ENCODE peak calls at places on chromosomes 16 and 17, in five cellular contexts. P is GM12865; R is brain microvascular endothelial cell; S is CD4-positive, alpha-beta T cell; B is NB4. A is an unnamed sample.

GRCh38 chr16:847681-848445 is 47.3 kb upstream of the GNG13 start:
- DNase-seq in P (no peak), R (no peak), S (no peak), B (no peak), A (no peak)

GRCh38 chr16:11700264-11701029 is 32.2 kb downstream of the SNN start:
- DNase-seq in P (no peak), R (no peak), S (no peak), B (peak), A (no peak)

GRCh38 chr17:63881935-63882601 is at the start of gene GH2:
- DNase-seq in P (peak), R (peak), S (peak), B (peak), A (peak)

GRCh38 chr17:29131814-29132682 is 48.1 kb downstream of the MYO18A start:
- DNase-seq in P (no peak), R (no peak), S (no peak), B (peak), A (no peak)

GRCh38 chr16:85136705-85137322 is 24.5 kb upstream of the CIBAR2 start:
- DNase-seq in P (peak), R (no peak), S (no peak), B (no peak), A (no peak)

GRCh38 chr17:12421646-12422306 is 243.9 kb upstream of the MYOCD start:
- DNase-seq in P (peak), R (no peak), S (no peak), B (peak), A (peak)

GRCh38 chr17:61179316-61179715 is 220.3 kb upstream of the TBX2 start:
- DNase-seq in P (no peak), R (no peak), S (no peak), B (no peak), A (no peak)

GRCh38 chr17:70804161-70804560 is 634.8 kb downstream of the KCNJ2 start:
- DNase-seq in P (no peak), R (no peak), S (no peak), B (no peak), A (no peak)

GRCh38 chr17:64115871-64116534 is 13.9 kb downstream of the ERN1 start:
- DNase-seq in P (no peak), R (peak), S (no peak), B (peak), A (no peak)

GRCh38 chr16:86200722-86201121 is 301.8 kb downstream of the IRF8 start:
- DNase-seq in P (no peak), R (no peak), S (no peak), B (no peak), A (no peak)

GRCh38 chr17:44248220-44248529 is 19.8 kb downstream of the SLC4A1 start:
- DNase-seq in P (no peak), R (no peak), S (no peak), B (no peak), A (no peak)

GRCh38 chr17:42565523-42566214 is 1.2 kb upstream of the MLX start:
- DNase-seq in P (no peak), R (no peak), S (no peak), B (no peak), A (no peak)

GRCh38 chr17:35540589-35541404 is 3.3 kb upstream of the SLFN12L start:
- DNase-seq in P (peak), R (peak), S (peak), B (peak), A (no peak)

GRCh38 chr17:32909787-32910369 is 18.1 kb upstream of the TMEM98 start:
- DNase-seq in P (peak), R (peak), S (no peak), B (peak), A (peak)

GRCh38 chr17:79034931-79035485 is 11.0 kb downstream of the C1QTNF1 start:
- DNase-seq in P (no peak), R (no peak), S (no peak), B (no peak), A (no peak)

GRCh38 chr16:59737274-59737673 is 1003.2 kb upstream of the GOT2 start:
- DNase-seq in P (no peak), R (no peak), S (no peak), B (no peak), A (no peak)

GRCh38 chr17:31918701-31919128 is 17.2 kb upstream of the UTP6 start:
- DNase-seq in P (no peak), R (no peak), S (no peak), B (no peak), A (no peak)

GRCh38 chr17:58532555-58532951 is 18.1 kb upstream of the MTMR4 start:
- DNase-seq in P (no peak), R (no peak), S (no peak), B (no peak), A (no peak)

GRCh38 chr16:30748634-30749445 is 615 bp downstream of the PHKG2 start:
- DNase-seq in P (peak), R (peak), S (no peak), B (peak), A (peak)

GRCh38 chr16:74561626-74562025 is 45.3 kb downstream of the GLG1 start:
- DNase-seq in P (no peak), R (no peak), S (no peak), B (no peak), A (no peak)

GRCh38 chr16:30651124-30652004 is 604 bp downstream of the PRR14 start:
- DNase-seq in P (peak), R (peak), S (peak), B (peak), A (peak)

GRCh38 chr17:4690745-4691144 is 13.2 kb downstream of the PELP1 start:
- DNase-seq in P (no peak), R (no peak), S (no peak), B (no peak), A (no peak)

GRCh38 chr17:45091778-45092425 is 30.8 kb downstream of the NMT1 start:
- DNase-seq in P (no peak), R (no peak), S (no peak), B (no peak), A (no peak)

GRCh38 chr17:69300222-69300621 is 26.7 kb downstream of the ABCA5 start:
- DNase-seq in P (no peak), R (no peak), S (no peak), B (peak), A (no peak)

GRCh38 chr16:51845586-51845985 is 694.5 kb upstream of the SALL1 start:
- DNase-seq in P (no peak), R (no peak), S (no peak), B (no peak), A (no peak)

GRCh38 chr17:12721581-12721980 is 55.9 kb downstream of the MYOCD start:
- DNase-seq in P (no peak), R (no peak), S (no peak), B (no peak), A (no peak)

GRCh38 chr16:1336619-1337018 is 3.2 kb downstream of the BAIAP3 start:
- DNase-seq in P (no peak), R (no peak), S (no peak), B (no peak), A (no peak)

GRCh38 chr17:49106366-49107210 is 26.0 kb upstream of the B4GALNT2 start:
- DNase-seq in P (no peak), R (peak), S (no peak), B (no peak), A (no peak)

GRCh38 chr17:49110504-49110903 is 22.1 kb upstream of the B4GALNT2 start:
- DNase-seq in P (no peak), R (no peak), S (no peak), B (no peak), A (no peak)

GRCh38 chr17:49111934-49112333 is 20.6 kb upstream of the B4GALNT2 start:
- DNase-seq in P (no peak), R (no peak), S (no peak), B (no peak), A (no peak)

GRCh38 chr17:49107211-49107557 is 25.4 kb upstream of the B4GALNT2 start:
- DNase-seq in P (no peak), R (no peak), S (no peak), B (no peak), A (no peak)

DNA sequence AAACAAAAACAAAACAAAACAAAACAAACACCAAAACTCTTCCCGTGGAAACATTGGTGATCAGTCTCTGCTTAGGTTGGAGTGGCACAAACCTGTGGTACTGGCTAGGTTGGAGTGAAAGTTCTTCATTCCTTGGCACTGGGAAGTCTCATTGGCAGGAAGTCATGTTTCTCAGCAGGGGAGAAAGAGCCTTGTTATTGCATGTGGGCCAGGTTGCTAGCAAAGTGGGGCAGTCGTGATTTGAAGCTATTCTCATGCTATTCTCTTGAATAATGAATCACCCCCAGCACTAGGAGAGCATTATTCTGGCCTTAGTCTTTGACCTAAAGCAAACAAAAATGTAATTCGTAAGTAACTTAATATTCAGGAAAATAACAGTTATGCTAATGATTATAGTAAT is 24.3 kb upstream of the B4GALNT2 start:
- DNase-seq in P (no peak), R (peak), S (no peak), B (no peak), A (no peak)
- TF ChIP-seq CTCF in P (no peak), R (no peak), S (no peak), B (no peak), A (no peak)

GRCh38 chr16:67104061-67104460 is 5.7 kb upstream of the PHAF1 start:
- DNase-seq in P (peak), R (no peak), S (no peak), B (peak), A (no peak)
- TF ChIP-seq CTCF in P (no peak), R (peak), S (no peak), B (peak), A (no peak)

GRCh38 chr17:80792373-80792781 is 199.3 kb upstream of the CHMP6 start:
- DNase-seq in P (no peak), R (peak), S (no peak), B (no peak), A (no peak)
- TF ChIP-seq CTCF in P (no peak), R (no peak), S (no peak), B (no peak), A (no peak)

GRCh38 chr17:27552467-27552779 is 78.6 kb upstream of the LGALS9 start:
- DNase-seq in P (no peak), R (no peak), S (no peak), B (peak), A (no peak)
- TF ChIP-seq CTCF in P (no peak), R (peak), S (no peak), B (no peak), A (no peak)

DNA sequence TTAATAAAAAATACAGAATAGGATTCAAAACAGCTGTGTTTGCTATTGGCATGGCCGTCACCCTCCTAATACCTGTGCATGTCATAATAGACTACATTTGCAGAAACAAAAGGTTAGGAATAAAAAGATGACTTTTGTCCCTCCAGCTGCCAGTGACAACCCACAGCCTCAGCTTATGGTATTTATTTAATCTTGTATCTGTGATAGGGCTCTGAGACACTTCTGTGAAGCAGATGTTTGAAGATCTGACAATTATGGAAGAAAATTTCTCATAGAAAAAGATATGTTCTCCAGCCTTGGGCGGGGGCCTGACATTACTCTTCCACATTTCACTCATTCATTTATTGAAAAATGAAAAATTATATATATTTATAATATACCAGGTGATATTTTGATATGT is 62.2 kb downstream of the PITPNC1 start:
- DNase-seq in P (no peak), R (no peak), S (no peak), B (no peak), A (no peak)
- TF ChIP-seq CTCF in P (no peak), R (no peak), S (no peak), B (no peak), A (no peak)

GRCh38 chr17:81394831-81395599 is at the start of gene BAHCC1:
- DNase-seq in P (peak), R (peak), S (peak), B (peak), A (peak)
- TF ChIP-seq CTCF in P (no peak), R (no peak), S (no peak), B (no peak), A (no peak)

GRCh38 chr16:64470916-64471315 is 650.9 kb downstream of the CDH11 start:
- DNase-seq in P (no peak), R (no peak), S (no peak), B (no peak), A (no peak)
- TF ChIP-seq CTCF in P (no peak), R (no peak), S (no peak), B (no peak), A (no peak)

DNA sequence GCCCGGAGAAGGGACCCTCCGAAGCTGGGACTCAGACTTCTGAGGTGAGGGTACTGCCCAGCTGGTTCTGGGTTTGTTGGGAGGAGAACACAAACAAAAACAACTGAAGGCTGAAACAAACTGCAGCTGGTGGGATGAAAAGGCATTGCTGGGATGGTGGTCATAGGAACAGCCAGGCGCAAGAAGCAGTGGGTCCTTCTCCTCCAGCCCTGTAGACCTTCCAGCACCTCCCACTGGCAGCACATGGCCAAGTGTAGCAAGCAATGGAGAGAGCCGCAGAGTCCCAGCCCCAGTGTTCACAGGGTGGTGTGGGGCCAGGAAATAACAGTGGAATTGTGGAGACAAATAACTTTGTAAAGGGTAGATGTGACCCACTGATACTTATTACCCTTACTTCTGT is 48.7 kb upstream of the FOXJ1 start:
- DNase-seq in P (no peak), R (no peak), S (no peak), B (no peak), A (no peak)
- TF ChIP-seq CTCF in P (peak), R (no peak), S (no peak), B (no peak), A (no peak)

DNA sequence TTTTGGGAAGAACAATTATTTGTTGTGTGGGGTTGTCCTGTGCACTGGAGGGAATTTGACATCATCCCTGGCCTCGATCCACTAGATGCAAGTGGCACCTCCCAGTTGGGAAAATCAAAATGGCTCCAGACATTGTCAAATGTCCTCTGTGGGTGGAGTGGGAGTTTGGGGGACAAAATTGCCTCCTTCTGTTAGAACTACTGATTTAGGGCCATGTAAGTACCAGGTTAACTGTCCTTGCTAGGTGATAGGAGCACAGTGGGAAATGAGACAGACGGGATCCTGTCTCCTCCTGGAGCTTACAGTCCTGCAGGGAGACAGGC is 56.8 kb downstream of the ARHGAP23 start:
- DNase-seq in P (no peak), R (no peak), S (no peak), B (no peak), A (no peak)
- TF ChIP-seq CTCF in P (no peak), R (no peak), S (no peak), B (no peak), A (no peak)

DNA sequence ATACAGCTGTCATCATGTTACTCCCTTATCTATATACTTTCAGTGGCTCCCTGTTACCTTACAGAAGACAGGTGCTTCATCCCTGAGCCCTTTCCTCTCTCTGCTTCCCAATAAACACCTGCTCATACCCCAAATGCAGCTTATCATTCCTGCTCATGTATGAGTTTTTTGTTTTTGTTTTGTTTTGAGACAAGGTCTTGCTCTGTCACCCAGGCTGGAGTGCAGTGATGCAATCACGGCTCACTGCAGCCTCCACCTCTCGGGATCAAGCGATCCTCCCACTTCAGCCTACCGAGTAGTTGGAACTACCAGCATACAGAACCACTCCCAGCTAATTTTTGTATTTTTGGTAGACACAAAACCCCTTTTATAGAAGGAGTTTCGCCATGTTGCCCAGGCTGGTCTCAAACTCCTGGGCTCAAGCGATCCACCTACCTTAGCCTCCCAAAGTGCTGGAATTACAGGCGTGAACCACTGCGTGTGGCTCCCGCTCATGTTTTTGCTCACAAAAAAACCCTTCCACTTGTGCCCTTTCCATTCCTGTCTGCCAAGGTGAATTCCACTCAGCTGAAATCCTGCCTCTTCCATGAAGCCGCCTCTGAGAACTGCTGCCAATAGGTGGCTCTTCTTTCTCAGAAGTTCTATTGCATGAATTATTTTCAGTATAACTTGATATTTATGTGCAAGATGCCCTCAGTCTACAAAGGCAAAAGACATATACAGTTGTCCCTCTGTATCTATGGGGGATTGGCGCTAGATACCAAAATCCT is 7.9 kb upstream of the RNF157 start:
- DNase-seq in P (no peak), R (no peak), S (no peak), B (no peak), A (no peak)
- TF ChIP-seq CTCF in P (no peak), R (peak), S (no peak), B (peak), A (no peak)